ENCODE peak calls at places on chromosomes 5 and 9, in nine cellular contexts. One of them, this sample, is unnamed.

GRCh38 chr9:104069288-104069687 is 24.8 kb upstream of the SMC2 start:
- DNase-seq in GM12892: no peak
- DNase-seq in AG04450: no peak
- DNase-seq in iris pigment epithelial cell: no peak
- DNase-seq in progenitor cell of endocrine pancreas: no peak
- DNase-seq in thyroid gland: no peak
- DNase-seq in PC-3: no peak
- DNase-seq in endothelial cell: no peak
- DNase-seq in heart left ventricle: no peak
- DNase-seq in this sample: no peak

GRCh38 chr5:175746851-175747250 is 89.0 kb downstream of the HRH2 start:
- DNase-seq in progenitor cell of endocrine pancreas: no peak
- DNase-seq in AG04450: no peak
- DNase-seq in GM12892: no peak
- DNase-seq in iris pigment epithelial cell: peak; percentile 35
- DNase-seq in endothelial cell: no peak
- DNase-seq in PC-3: peak; percentile 25
- DNase-seq in thyroid gland: no peak
- DNase-seq in heart left ventricle: no peak
- DNase-seq in this sample: no peak

GRCh38 chr5:173572431-173573125 is 43.9 kb downstream of the BOD1 start:
- DNase-seq in progenitor cell of endocrine pancreas: no peak
- DNase-seq in PC-3: peak; percentile 36
- DNase-seq in iris pigment epithelial cell: no peak
- DNase-seq in thyroid gland: no peak
- DNase-seq in AG04450: no peak
- DNase-seq in heart left ventricle: no peak
- DNase-seq in GM12892: no peak
- DNase-seq in endothelial cell: no peak
- DNase-seq in this sample: no peak

GRCh38 chr5:149731332-149731616 is 1.2 kb downstream of the PPARGC1B start:
- DNase-seq in GM12892: no peak
- DNase-seq in heart left ventricle: no peak
- DNase-seq in progenitor cell of endocrine pancreas: no peak
- DNase-seq in thyroid gland: no peak
- DNase-seq in iris pigment epithelial cell: no peak
- DNase-seq in AG04450: no peak
- DNase-seq in PC-3: no peak
- DNase-seq in endothelial cell: no peak
- DNase-seq in this sample: no peak

GRCh38 chr5:103330875-103331274 is 72.3 kb downstream of the MACIR start:
- DNase-seq in progenitor cell of endocrine pancreas: no peak
- DNase-seq in heart left ventricle: no peak
- DNase-seq in thyroid gland: no peak
- DNase-seq in GM12892: no peak
- DNase-seq in PC-3: no peak
- DNase-seq in AG04450: no peak
- DNase-seq in endothelial cell: no peak
- DNase-seq in iris pigment epithelial cell: no peak
- DNase-seq in this sample: no peak

GRCh38 chr5:136052692-136053335 is 24.0 kb downstream of the TGFBI start:
- DNase-seq in heart left ventricle: no peak
- DNase-seq in AG04450: no peak
- DNase-seq in PC-3: no peak
- DNase-seq in thyroid gland: no peak
- DNase-seq in GM12892: no peak
- DNase-seq in endothelial cell: no peak
- DNase-seq in iris pigment epithelial cell: no peak
- DNase-seq in progenitor cell of endocrine pancreas: no peak
- DNase-seq in this sample: no peak

GRCh38 chr5:69024241-69024651 is 69.6 kb upstream of the SLC30A5 start:
- DNase-seq in GM12892: no peak
- DNase-seq in PC-3: peak; percentile 64
- DNase-seq in progenitor cell of endocrine pancreas: no peak
- DNase-seq in AG04450: no peak
- DNase-seq in thyroid gland: no peak
- DNase-seq in heart left ventricle: no peak
- DNase-seq in endothelial cell: peak; percentile 12
- DNase-seq in iris pigment epithelial cell: peak; percentile 53
- DNase-seq in this sample: peak; percentile 42

GRCh38 chr9:131666779-131667178 is 73.1 kb downstream of the RAPGEF1 start:
- DNase-seq in endothelial cell: no peak
- DNase-seq in iris pigment epithelial cell: no peak
- DNase-seq in PC-3: no peak
- DNase-seq in heart left ventricle: no peak
- DNase-seq in AG04450: no peak
- DNase-seq in thyroid gland: no peak
- DNase-seq in progenitor cell of endocrine pancreas: no peak
- DNase-seq in GM12892: no peak
- DNase-seq in this sample: no peak

GRCh38 chr5:31767335-31768031 is 128.6 kb downstream of the PDZD2 start:
- DNase-seq in endothelial cell: no peak
- DNase-seq in progenitor cell of endocrine pancreas: no peak
- DNase-seq in thyroid gland: no peak
- DNase-seq in GM12892: no peak
- DNase-seq in AG04450: no peak
- DNase-seq in PC-3: no peak
- DNase-seq in iris pigment epithelial cell: no peak
- DNase-seq in heart left ventricle: no peak
- DNase-seq in this sample: no peak

GRCh38 chr5:35313296-35313695 is 83.0 kb upstream of the PRLR start:
- DNase-seq in iris pigment epithelial cell: peak; percentile 64
- DNase-seq in thyroid gland: no peak
- DNase-seq in AG04450: no peak
- DNase-seq in heart left ventricle: no peak
- DNase-seq in PC-3: peak; percentile 89
- DNase-seq in GM12892: no peak
- DNase-seq in progenitor cell of endocrine pancreas: no peak
- DNase-seq in endothelial cell: no peak
- DNase-seq in this sample: peak; percentile 69

GRCh38 chr9:125240649-125240999 is 519 bp downstream of the HSPA5 start:
- DNase-seq in AG04450: no peak
- DNase-seq in progenitor cell of endocrine pancreas: no peak
- DNase-seq in GM12892: peak; percentile 26
- DNase-seq in heart left ventricle: no peak
- DNase-seq in thyroid gland: peak; percentile 40
- DNase-seq in PC-3: peak; percentile 22
- DNase-seq in iris pigment epithelial cell: peak; percentile 51
- DNase-seq in endothelial cell: peak; percentile 27
- DNase-seq in this sample: no peak

GRCh38 chr5:66129184-66129583 is 14.9 kb upstream of the SREK1 start:
- DNase-seq in heart left ventricle: no peak
- DNase-seq in progenitor cell of endocrine pancreas: no peak
- DNase-seq in PC-3: no peak
- DNase-seq in GM12892: no peak
- DNase-seq in AG04450: no peak
- DNase-seq in thyroid gland: no peak
- DNase-seq in endothelial cell: no peak
- DNase-seq in iris pigment epithelial cell: no peak
- DNase-seq in this sample: no peak

GRCh38 chr5:135158982-135159381 is 125.0 kb upstream of the PITX1 start:
- DNase-seq in thyroid gland: no peak
- DNase-seq in iris pigment epithelial cell: no peak
- DNase-seq in GM12892: no peak
- DNase-seq in progenitor cell of endocrine pancreas: no peak
- DNase-seq in AG04450: no peak
- DNase-seq in endothelial cell: no peak
- DNase-seq in PC-3: no peak
- DNase-seq in heart left ventricle: no peak
- DNase-seq in this sample: no peak

GRCh38 chr9:89621676-89622075 is 16.9 kb downstream of the GADD45G start:
- DNase-seq in thyroid gland: peak; percentile 84
- DNase-seq in GM12892: no peak
- DNase-seq in heart left ventricle: no peak
- DNase-seq in iris pigment epithelial cell: no peak
- DNase-seq in AG04450: no peak
- DNase-seq in PC-3: no peak
- DNase-seq in progenitor cell of endocrine pancreas: no peak
- DNase-seq in endothelial cell: no peak
- DNase-seq in this sample: no peak

GRCh38 chr9:70111641-70112236 is 68.1 kb downstream of the MAMDC2 start:
- DNase-seq in endothelial cell: no peak
- DNase-seq in heart left ventricle: no peak
- DNase-seq in thyroid gland: no peak
- DNase-seq in progenitor cell of endocrine pancreas: no peak
- DNase-seq in AG04450: no peak
- DNase-seq in PC-3: peak; percentile 88
- DNase-seq in GM12892: no peak
- DNase-seq in iris pigment epithelial cell: no peak
- DNase-seq in this sample: no peak

GRCh38 chr9:79371948-79372555 is 199.7 kb upstream of the TLE4 start:
- DNase-seq in AG04450: no peak
- DNase-seq in PC-3: no peak
- DNase-seq in iris pigment epithelial cell: no peak
- DNase-seq in heart left ventricle: no peak
- DNase-seq in progenitor cell of endocrine pancreas: no peak
- DNase-seq in thyroid gland: no peak
- DNase-seq in endothelial cell: no peak
- DNase-seq in GM12892: no peak
- DNase-seq in this sample: no peak

GRCh38 chr9:78566521-78566920 is 269.6 kb downstream of the PSAT1 start:
- DNase-seq in thyroid gland: no peak
- DNase-seq in progenitor cell of endocrine pancreas: no peak
- DNase-seq in iris pigment epithelial cell: no peak
- DNase-seq in AG04450: no peak
- DNase-seq in endothelial cell: no peak
- DNase-seq in heart left ventricle: no peak
- DNase-seq in GM12892: no peak
- DNase-seq in PC-3: no peak
- DNase-seq in this sample: no peak

GRCh38 chr5:149141957-149142851 is 911 bp downstream of the ABLIM3 start:
- DNase-seq in iris pigment epithelial cell: peak; percentile 50
- DNase-seq in AG04450: no peak
- DNase-seq in heart left ventricle: peak; percentile 62
- DNase-seq in PC-3: peak; percentile 57
- DNase-seq in thyroid gland: no peak
- DNase-seq in progenitor cell of endocrine pancreas: no peak
- DNase-seq in GM12892: no peak
- DNase-seq in endothelial cell: no peak
- DNase-seq in this sample: no peak

GRCh38 chr5:6656680-6657079 is 23.4 kb downstream of the SRD5A1 start:
- DNase-seq in PC-3: no peak
- DNase-seq in heart left ventricle: no peak
- DNase-seq in thyroid gland: no peak
- DNase-seq in progenitor cell of endocrine pancreas: no peak
- DNase-seq in endothelial cell: no peak
- DNase-seq in iris pigment epithelial cell: no peak
- DNase-seq in GM12892: no peak
- DNase-seq in AG04450: no peak
- DNase-seq in this sample: no peak

GRCh38 chr5:124285071-124285470 is 461.4 kb downstream of the ZNF608 start:
- DNase-seq in heart left ventricle: no peak
- DNase-seq in AG04450: no peak
- DNase-seq in GM12892: no peak
- DNase-seq in thyroid gland: peak; percentile 8
- DNase-seq in endothelial cell: no peak
- DNase-seq in iris pigment epithelial cell: no peak
- DNase-seq in PC-3: no peak
- DNase-seq in progenitor cell of endocrine pancreas: no peak
- DNase-seq in this sample: no peak

GRCh38 chr9:72882117-72882775 is 70.6 kb downstream of the ALDH1A1 start:
- DNase-seq in endothelial cell: no peak
- DNase-seq in thyroid gland: peak; percentile 80
- DNase-seq in GM12892: no peak
- DNase-seq in iris pigment epithelial cell: no peak
- DNase-seq in progenitor cell of endocrine pancreas: no peak
- DNase-seq in PC-3: no peak
- DNase-seq in AG04450: no peak
- DNase-seq in heart left ventricle: peak; percentile 68
- DNase-seq in this sample: no peak

GRCh38 chr5:32443541-32444190 is 874 bp downstream of the ZFR start:
- DNase-seq in endothelial cell: peak; percentile 34
- DNase-seq in progenitor cell of endocrine pancreas: peak; percentile 21
- DNase-seq in iris pigment epithelial cell: peak; percentile 40
- DNase-seq in AG04450: no peak
- DNase-seq in GM12892: peak; percentile 35
- DNase-seq in thyroid gland: peak; percentile 63
- DNase-seq in heart left ventricle: peak; percentile 38
- DNase-seq in PC-3: peak; percentile 25
- DNase-seq in this sample: peak; percentile 69

GRCh38 chr9:131670247-131670681 is 69.6 kb downstream of the RAPGEF1 start:
- DNase-seq in GM12892: no peak
- DNase-seq in thyroid gland: no peak
- DNase-seq in AG04450: no peak
- DNase-seq in iris pigment epithelial cell: no peak
- DNase-seq in progenitor cell of endocrine pancreas: no peak
- DNase-seq in heart left ventricle: peak; percentile 78
- DNase-seq in PC-3: no peak
- DNase-seq in endothelial cell: no peak
- DNase-seq in this sample: no peak

GRCh38 chr9:125484632-125485282 is 222.3 kb downstream of the MAPKAP1 start:
- DNase-seq in heart left ventricle: no peak
- DNase-seq in GM12892: no peak
- DNase-seq in AG04450: peak; percentile 74
- DNase-seq in endothelial cell: no peak
- DNase-seq in PC-3: no peak
- DNase-seq in progenitor cell of endocrine pancreas: no peak
- DNase-seq in iris pigment epithelial cell: peak; percentile 77
- DNase-seq in thyroid gland: no peak
- DNase-seq in this sample: peak; percentile 24

GRCh38 chr9:7982907-7983306 is 183.3 kb upstream of the DMAC1 start:
- DNase-seq in thyroid gland: no peak
- DNase-seq in endothelial cell: no peak
- DNase-seq in heart left ventricle: no peak
- DNase-seq in GM12892: no peak
- DNase-seq in progenitor cell of endocrine pancreas: no peak
- DNase-seq in PC-3: no peak
- DNase-seq in iris pigment epithelial cell: no peak
- DNase-seq in AG04450: no peak
- DNase-seq in this sample: no peak

GRCh38 chr5:45094876-45095275 is 286.1 kb downstream of the MRPS30 start:
- DNase-seq in thyroid gland: no peak
- DNase-seq in progenitor cell of endocrine pancreas: no peak
- DNase-seq in iris pigment epithelial cell: no peak
- DNase-seq in PC-3: no peak
- DNase-seq in heart left ventricle: no peak
- DNase-seq in AG04450: no peak
- DNase-seq in GM12892: no peak
- DNase-seq in endothelial cell: no peak
- DNase-seq in this sample: no peak

GRCh38 chr5:132087176-132087575 is 13.6 kb downstream of the CSF2 start:
- DNase-seq in iris pigment epithelial cell: no peak
- DNase-seq in PC-3: no peak
- DNase-seq in GM12892: no peak
- DNase-seq in heart left ventricle: no peak
- DNase-seq in AG04450: no peak
- DNase-seq in thyroid gland: no peak
- DNase-seq in endothelial cell: no peak
- DNase-seq in progenitor cell of endocrine pancreas: no peak
- DNase-seq in this sample: no peak

GRCh38 chr5:87195616-87196015 is 72.1 kb upstream of the RASA1 start:
- DNase-seq in endothelial cell: no peak
- DNase-seq in PC-3: no peak
- DNase-seq in heart left ventricle: no peak
- DNase-seq in progenitor cell of endocrine pancreas: no peak
- DNase-seq in iris pigment epithelial cell: peak; percentile 21
- DNase-seq in thyroid gland: no peak
- DNase-seq in GM12892: no peak
- DNase-seq in AG04450: no peak
- DNase-seq in this sample: peak; percentile 6

GRCh38 chr5:91212336-91213092 is 170.6 kb downstream of the ARRDC3 start:
- DNase-seq in endothelial cell: no peak
- DNase-seq in PC-3: peak; percentile 76
- DNase-seq in heart left ventricle: no peak
- DNase-seq in AG04450: peak; percentile 81
- DNase-seq in thyroid gland: no peak
- DNase-seq in iris pigment epithelial cell: peak; percentile 86
- DNase-seq in progenitor cell of endocrine pancreas: no peak
- DNase-seq in GM12892: no peak
- DNase-seq in this sample: peak; percentile 41

GRCh38 chr9:33748633-33749304 is 46.6 kb upstream of the PRSS3 start:
- DNase-seq in heart left ventricle: no peak
- DNase-seq in AG04450: no peak
- DNase-seq in PC-3: no peak
- DNase-seq in GM12892: no peak
- DNase-seq in endothelial cell: no peak
- DNase-seq in thyroid gland: no peak
- DNase-seq in progenitor cell of endocrine pancreas: no peak
- DNase-seq in iris pigment epithelial cell: no peak
- DNase-seq in this sample: no peak

GRCh38 chr5:41722359-41722950 is 147.8 kb downstream of the OXCT1 start:
- DNase-seq in iris pigment epithelial cell: peak; percentile 19
- DNase-seq in progenitor cell of endocrine pancreas: no peak
- DNase-seq in endothelial cell: no peak
- DNase-seq in AG04450: no peak
- DNase-seq in GM12892: no peak
- DNase-seq in thyroid gland: no peak
- DNase-seq in PC-3: peak; percentile 30
- DNase-seq in heart left ventricle: no peak
- DNase-seq in this sample: no peak

This sample was measured in HTR-8/SVneo.